ENCODE peak calls at places on chromosomes 12 and 14, in six cellular contexts. One of them, this sample, is unnamed.
A peak's percentile ranks its signal among the peaks of the same experiment; 100 is the strongest.

GRCh38 chr14:76647699-76648298 is 113.5 kb upstream of the VASH1 start:
- DNase-seq in adrenal gland: peak; percentile 34
- DNase-seq in stomach: no peak
- DNase-seq in lower leg skin: no peak
- DNase-seq in heart left ventricle: peak; percentile 31
- DNase-seq in cardiac fibroblast: peak; percentile 71
- DNase-seq in this sample: peak; percentile 46

GRCh38 chr12:13780453-13780852 is 200.9 kb downstream of the GRIN2B start:
- DNase-seq in stomach: no peak
- DNase-seq in cardiac fibroblast: no peak
- DNase-seq in lower leg skin: no peak
- DNase-seq in heart left ventricle: no peak
- DNase-seq in adrenal gland: no peak
- DNase-seq in this sample: no peak

GRCh38 chr12:55861871-55862270 is 19.1 kb upstream of the MMP19 start:
- DNase-seq in heart left ventricle: no peak
- DNase-seq in adrenal gland: no peak
- DNase-seq in stomach: no peak
- DNase-seq in cardiac fibroblast: no peak
- DNase-seq in lower leg skin: no peak
- DNase-seq in this sample: no peak

GRCh38 chr12:47068539-47068938 is 10.9 kb upstream of the PCED1B start:
- DNase-seq in cardiac fibroblast: peak; percentile 64
- DNase-seq in stomach: no peak
- DNase-seq in adrenal gland: no peak
- DNase-seq in lower leg skin: no peak
- DNase-seq in heart left ventricle: no peak
- DNase-seq in this sample: no peak

GRCh38 chr12:8992086-8992409 is 2.7 kb downstream of the KLRG1 start:
- DNase-seq in lower leg skin: no peak
- DNase-seq in adrenal gland: no peak
- DNase-seq in heart left ventricle: no peak
- DNase-seq in cardiac fibroblast: no peak
- DNase-seq in stomach: no peak
- DNase-seq in this sample: no peak

GRCh38 chr14:20008156-20008555 is 6.2 kb downstream of the OR4Q2 start:
- DNase-seq in cardiac fibroblast: no peak
- DNase-seq in adrenal gland: no peak
- DNase-seq in stomach: no peak
- DNase-seq in lower leg skin: no peak
- DNase-seq in heart left ventricle: no peak
- DNase-seq in this sample: no peak

GRCh38 chr12:1184402-1184801 is 193.4 kb downstream of the ERC1 start:
- DNase-seq in lower leg skin: no peak
- DNase-seq in adrenal gland: no peak
- DNase-seq in cardiac fibroblast: peak; percentile 53
- DNase-seq in stomach: no peak
- DNase-seq in heart left ventricle: no peak
- DNase-seq in this sample: peak; percentile 8

GRCh38 chr14:94557327-94557726 is 3.9 kb upstream of the SERPINA4 start:
- DNase-seq in adrenal gland: no peak
- DNase-seq in stomach: no peak
- DNase-seq in heart left ventricle: no peak
- DNase-seq in lower leg skin: no peak
- DNase-seq in cardiac fibroblast: no peak
- DNase-seq in this sample: no peak

GRCh38 chr12:41013921-41014642 is 174.0 kb upstream of the PDZRN4 start:
- DNase-seq in stomach: no peak
- DNase-seq in cardiac fibroblast: peak; percentile 30
- DNase-seq in heart left ventricle: no peak
- DNase-seq in lower leg skin: no peak
- DNase-seq in adrenal gland: no peak
- DNase-seq in this sample: no peak

GRCh38 chr14:23590198-23590597 is 11.6 kb upstream of the JPH4 start:
- DNase-seq in stomach: no peak
- DNase-seq in adrenal gland: no peak
- DNase-seq in lower leg skin: no peak
- DNase-seq in cardiac fibroblast: no peak
- DNase-seq in heart left ventricle: no peak
- DNase-seq in this sample: no peak

GRCh38 chr14:37124617-37125016 is 47.8 kb downstream of the SLC25A21 start:
- DNase-seq in lower leg skin: no peak
- DNase-seq in stomach: no peak
- DNase-seq in cardiac fibroblast: peak; percentile 35
- DNase-seq in adrenal gland: no peak
- DNase-seq in heart left ventricle: no peak
- DNase-seq in this sample: no peak

GRCh38 chr12:96223411-96224218 is 29.4 kb downstream of the ELK3 start:
- DNase-seq in lower leg skin: no peak
- DNase-seq in stomach: no peak
- DNase-seq in adrenal gland: no peak
- DNase-seq in heart left ventricle: no peak
- DNase-seq in cardiac fibroblast: no peak
- DNase-seq in this sample: no peak

GRCh38 chr12:124636138-124636968 is 68.9 kb upstream of the NCOR2 start:
- DNase-seq in stomach: peak; percentile 48
- DNase-seq in adrenal gland: peak; percentile 82
- DNase-seq in cardiac fibroblast: peak; percentile 87
- DNase-seq in lower leg skin: peak; percentile 80
- DNase-seq in heart left ventricle: no peak
- DNase-seq in this sample: peak; percentile 58

GRCh38 chr12:12979731-12980259 is 20.3 kb downstream of the HEBP1 start:
- DNase-seq in stomach: no peak
- DNase-seq in cardiac fibroblast: peak; percentile 99
- DNase-seq in heart left ventricle: no peak
- DNase-seq in adrenal gland: no peak
- DNase-seq in lower leg skin: no peak
- DNase-seq in this sample: peak; percentile 99

GRCh38 chr14:51224551-51224950 is 15.5 kb upstream of the TMX1 start:
- DNase-seq in stomach: no peak
- DNase-seq in adrenal gland: no peak
- DNase-seq in lower leg skin: no peak
- DNase-seq in heart left ventricle: no peak
- DNase-seq in cardiac fibroblast: no peak
- DNase-seq in this sample: no peak

GRCh38 chr12:68565391-68565903 is 45.3 kb upstream of the RAP1B start:
- DNase-seq in lower leg skin: no peak
- DNase-seq in adrenal gland: peak; percentile 22
- DNase-seq in heart left ventricle: no peak
- DNase-seq in stomach: no peak
- DNase-seq in cardiac fibroblast: peak; percentile 80
- DNase-seq in this sample: peak; percentile 96

GRCh38 chr14:37232907-37233481 is 35.3 kb downstream of the MIPOL1 start:
- DNase-seq in heart left ventricle: no peak
- DNase-seq in adrenal gland: no peak
- DNase-seq in lower leg skin: no peak
- DNase-seq in cardiac fibroblast: peak; percentile 78
- DNase-seq in stomach: no peak
- DNase-seq in this sample: peak; percentile 65

GRCh38 chr12:16027012-16027411 is 115.9 kb downstream of the DERA start:
- DNase-seq in lower leg skin: no peak
- DNase-seq in cardiac fibroblast: no peak
- DNase-seq in stomach: no peak
- DNase-seq in heart left ventricle: no peak
- DNase-seq in adrenal gland: no peak
- DNase-seq in this sample: no peak

GRCh38 chr14:68786491-68787234 is 6.2 kb downstream of the ZFP36L1 start:
- DNase-seq in cardiac fibroblast: peak; percentile 92
- DNase-seq in stomach: peak; percentile 26
- DNase-seq in adrenal gland: peak; percentile 49
- DNase-seq in heart left ventricle: no peak
- DNase-seq in lower leg skin: no peak
- DNase-seq in this sample: peak; percentile 65

GRCh38 chr12:106766393-106766826 is 8.1 kb upstream of the RIC8B start:
- DNase-seq in adrenal gland: peak; percentile 70
- DNase-seq in heart left ventricle: peak; percentile 48
- DNase-seq in cardiac fibroblast: peak; percentile 28
- DNase-seq in lower leg skin: no peak
- DNase-seq in stomach: peak; percentile 57
- DNase-seq in this sample: no peak

GRCh38 chr12:124398578-124399227 is 103.8 kb downstream of the RFLNA start:
- DNase-seq in lower leg skin: no peak
- DNase-seq in adrenal gland: peak; percentile 67
- DNase-seq in heart left ventricle: no peak
- DNase-seq in stomach: peak; percentile 48
- DNase-seq in cardiac fibroblast: no peak
- DNase-seq in this sample: no peak

GRCh38 chr12:130714091-130714590 is 2.0 kb downstream of the RIMBP2 start:
- DNase-seq in cardiac fibroblast: no peak
- DNase-seq in adrenal gland: no peak
- DNase-seq in stomach: peak; percentile 17
- DNase-seq in heart left ventricle: no peak
- DNase-seq in lower leg skin: no peak
- DNase-seq in this sample: no peak

GRCh38 chr12:131787143-131787660 is 41.0 kb upstream of the MMP17 start:
- DNase-seq in stomach: no peak
- DNase-seq in lower leg skin: no peak
- DNase-seq in adrenal gland: no peak
- DNase-seq in cardiac fibroblast: no peak
- DNase-seq in heart left ventricle: no peak
- DNase-seq in this sample: no peak

DNA sequence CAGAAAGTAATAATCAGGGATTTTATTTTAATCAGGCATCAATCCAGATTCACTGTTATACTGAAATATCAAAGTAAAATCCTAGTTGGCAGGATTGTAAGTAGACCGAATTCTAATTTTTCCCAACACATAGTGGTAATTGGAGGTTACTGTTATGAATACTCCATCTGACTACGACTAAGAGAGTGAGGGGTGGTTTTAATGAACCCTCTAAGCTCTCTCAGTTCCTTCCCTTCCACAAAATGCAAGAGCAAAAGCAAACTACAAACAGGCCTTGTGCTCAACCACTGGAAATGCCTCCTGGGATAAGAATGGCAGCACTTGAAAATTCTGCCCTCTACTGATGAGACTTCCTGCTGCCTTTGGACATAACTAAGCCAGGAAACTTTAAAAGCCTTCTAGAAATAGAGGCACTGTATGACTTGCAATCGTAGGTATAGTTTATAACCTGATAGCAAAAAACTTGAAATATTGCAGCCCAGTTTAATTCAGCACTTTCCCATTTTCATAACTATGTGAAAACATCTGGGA is 184.8 kb downstream of the SLC16A7 start:
- DNase-seq in heart left ventricle: no peak
- DNase-seq in stomach: no peak
- DNase-seq in adrenal gland: peak; percentile 25
- DNase-seq in cardiac fibroblast: peak; percentile 71
- DNase-seq in lower leg skin: no peak
- DNase-seq in this sample: peak; percentile 22
- TF ChIP-seq CTCF in heart left ventricle: peak; percentile 9
- TF ChIP-seq CTCF in stomach: no peak
- TF ChIP-seq CTCF in adrenal gland: peak; percentile 24
- TF ChIP-seq CTCF in cardiac fibroblast: peak; percentile 63
- TF ChIP-seq CTCF in lower leg skin: no peak
- TF ChIP-seq CTCF in this sample: peak; percentile 73

GRCh38 chr14:49594347-49595089 is 4.2 kb upstream of the LRR1 start:
- DNase-seq in lower leg skin: no peak
- DNase-seq in adrenal gland: peak; percentile 82
- DNase-seq in cardiac fibroblast: peak; percentile 56
- DNase-seq in stomach: no peak
- DNase-seq in heart left ventricle: no peak
- DNase-seq in this sample: peak; percentile 46

GRCh38 chr14:49598479-49599301 is at the start of gene LRR1:
- DNase-seq in heart left ventricle: peak; percentile 88
- DNase-seq in adrenal gland: peak; percentile 84
- DNase-seq in lower leg skin: peak; percentile 83
- DNase-seq in cardiac fibroblast: peak; percentile 87
- DNase-seq in stomach: peak; percentile 88
- DNase-seq in this sample: peak; percentile 80

GRCh38 chr14:49598182-49598478 is 610 bp upstream of the LRR1 start:
- DNase-seq in lower leg skin: no peak
- DNase-seq in adrenal gland: no peak
- DNase-seq in stomach: peak; percentile 46
- DNase-seq in cardiac fibroblast: no peak
- DNase-seq in heart left ventricle: peak; percentile 29
- DNase-seq in this sample: no peak

GRCh38 chr14:49589387-49589786 is 3.2 kb upstream of the RPS29 start:
- DNase-seq in lower leg skin: no peak
- DNase-seq in adrenal gland: no peak
- DNase-seq in stomach: no peak
- DNase-seq in heart left ventricle: no peak
- DNase-seq in cardiac fibroblast: no peak
- DNase-seq in this sample: no peak

GRCh38 chr14:49593016-49593415 is 5.7 kb upstream of the LRR1 start:
- DNase-seq in stomach: no peak
- DNase-seq in heart left ventricle: no peak
- DNase-seq in cardiac fibroblast: peak; percentile 63
- DNase-seq in lower leg skin: no peak
- DNase-seq in adrenal gland: no peak
- DNase-seq in this sample: peak; percentile 37
- TF ChIP-seq CTCF in stomach: no peak
- TF ChIP-seq CTCF in heart left ventricle: no peak
- TF ChIP-seq CTCF in cardiac fibroblast: peak; percentile 5
- TF ChIP-seq CTCF in lower leg skin: no peak
- TF ChIP-seq CTCF in adrenal gland: no peak
- TF ChIP-seq CTCF in this sample: no peak

DNA sequence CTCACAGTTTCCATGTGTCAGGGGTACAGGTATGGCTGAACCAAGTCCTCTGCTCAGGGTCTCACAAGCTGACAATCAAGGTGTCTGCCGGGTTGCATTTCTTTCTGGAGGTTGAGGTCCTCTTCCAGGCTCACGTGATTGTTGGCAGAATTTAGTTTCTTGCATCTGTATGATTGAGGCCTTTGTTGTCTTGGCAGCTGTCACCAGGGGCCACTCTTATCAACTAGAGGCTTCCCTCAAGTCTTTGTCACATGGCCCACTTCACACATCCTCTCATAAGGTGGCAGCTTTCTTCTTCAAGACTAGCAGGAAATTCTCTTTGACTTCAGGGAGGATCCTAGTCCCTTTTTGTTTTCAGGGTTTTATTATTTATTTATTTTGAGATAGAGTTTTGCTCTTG is 46.0 kb upstream of the FOS start:
- DNase-seq in adrenal gland: no peak
- DNase-seq in lower leg skin: no peak
- DNase-seq in stomach: no peak
- DNase-seq in heart left ventricle: no peak
- DNase-seq in cardiac fibroblast: no peak
- DNase-seq in this sample: no peak
- TF ChIP-seq CTCF in adrenal gland: no peak
- TF ChIP-seq CTCF in lower leg skin: no peak
- TF ChIP-seq CTCF in stomach: no peak
- TF ChIP-seq CTCF in heart left ventricle: no peak
- TF ChIP-seq CTCF in cardiac fibroblast: no peak
- TF ChIP-seq CTCF in this sample: no peak

DNA sequence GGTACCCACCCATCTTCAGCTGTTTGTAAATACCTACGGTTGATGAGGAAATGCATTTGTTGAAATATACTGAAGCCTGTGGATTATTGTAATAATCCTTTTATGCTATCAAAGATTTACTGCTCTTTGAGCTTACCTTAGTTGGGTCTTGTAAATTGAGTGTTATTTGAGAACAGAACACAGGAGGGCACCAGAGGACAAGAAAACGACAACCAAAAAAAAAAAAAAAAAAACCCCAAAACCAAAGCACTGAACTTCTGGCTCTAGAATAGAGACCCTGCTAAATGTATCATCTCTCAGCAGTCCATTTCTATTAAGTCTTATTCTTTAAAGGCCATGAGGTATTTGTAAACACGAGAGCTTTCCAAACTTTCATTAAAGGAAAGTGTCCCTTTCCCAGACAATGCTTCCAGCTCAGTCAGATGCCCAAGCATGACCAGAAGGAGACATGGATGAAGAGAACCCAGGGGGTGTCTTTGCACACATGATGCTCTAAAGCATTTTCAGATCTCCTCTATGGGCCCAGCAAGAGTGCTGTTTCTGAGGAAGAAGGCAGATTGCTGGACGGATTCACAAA is 763.9 kb downstream of the NRXN3 start:
- DNase-seq in lower leg skin: no peak
- DNase-seq in heart left ventricle: no peak
- DNase-seq in cardiac fibroblast: peak; percentile 62
- DNase-seq in adrenal gland: no peak
- DNase-seq in stomach: no peak
- DNase-seq in this sample: peak; percentile 25
- TF ChIP-seq CTCF in lower leg skin: no peak
- TF ChIP-seq CTCF in heart left ventricle: peak; percentile 14
- TF ChIP-seq CTCF in cardiac fibroblast: peak; percentile 35
- TF ChIP-seq CTCF in adrenal gland: peak; percentile 9
- TF ChIP-seq CTCF in stomach: no peak
- TF ChIP-seq CTCF in this sample: peak; percentile 79

This sample was measured in HFFc6.